ENCODE peak calls at places on chromosomes 11 and 22, in nine cellular contexts. Q is stimulated activated CD8-positive, alpha-beta memory T cell treated with anti-CD3 and anti-CD28 coated beads, Interleukin-4, amount 100 ng/mL, for 4 hours; F is progenitor cell of endocrine pancreas; U is stimulated activated CD4-positive, alpha-beta T cell treated with anti-CD3 and anti-CD28 coated beads, TNF-alpha, amount 100 ng/mL, for 48 hours; N is RWPE1; C is A549; P is activated naive CD4-positive, alpha-beta T cell; W is HCT116; E is dorsolateral prefrontal cortex. S is an unnamed sample.
A peak's percentile ranks its signal among the peaks of the same experiment; 100 is the strongest.

GRCh38 chr11:120801801-120802689 is 221.9 kb upstream of the TBCEL start:
- DNase-seq in W (peak; percentile 32), F (peak; percentile 67), U (peak; percentile 22), C (peak; percentile 38), E (peak; percentile 79), N (peak; percentile 68), Q (no peak), P (no peak), S (peak; percentile 56)

GRCh38 chr11:114259124-114259526 is 37.1 kb upstream of the NNMT start:
- DNase-seq in E (no peak), C (no peak), Q (no peak), P (no peak), U (no peak), N (no peak), F (no peak), W (no peak), S (no peak)

GRCh38 chr22:46290843-46291785 is 5.6 kb upstream of the GTSE1 start:
- DNase-seq in W (no peak), Q (no peak), C (no peak), E (no peak), P (no peak), N (no peak), F (no peak), U (no peak), S (no peak)

GRCh38 chr22:35697142-35697541 is 20.5 kb upstream of the APOL5 start:
- DNase-seq in Q (no peak), N (no peak), W (no peak), U (no peak), F (no peak), C (no peak), P (no peak), E (no peak), S (no peak)

GRCh38 chr11:9066432-9066925 is 24.9 kb downstream of the SCUBE2 start:
- DNase-seq in W (no peak), F (no peak), E (no peak), C (no peak), N (no peak), P (no peak), U (no peak), Q (no peak), S (peak; percentile 28)

GRCh38 chr22:46775364-46775758 is 12.9 kb downstream of the TBC1D22A start:
- DNase-seq in C (no peak), E (peak; percentile 21), U (no peak), N (no peak), Q (no peak), P (no peak), W (no peak), F (no peak), S (no peak)

GRCh38 chr11:92383430-92383829 is 158.8 kb downstream of the FAT3 start:
- DNase-seq in P (no peak), C (peak; percentile 31), E (no peak), F (no peak), W (no peak), Q (no peak), U (no peak), N (peak; percentile 48), S (no peak)

GRCh38 chr22:24164823-24165379 is 16.4 kb upstream of the SUSD2 start:
- DNase-seq in P (no peak), Q (no peak), W (no peak), N (no peak), C (no peak), E (no peak), U (no peak), F (no peak), S (no peak)

GRCh38 chr11:90855531-90855930 is 632.7 kb upstream of the CHORDC1 start:
- DNase-seq in F (no peak), P (no peak), W (no peak), C (no peak), E (no peak), N (no peak), U (no peak), Q (no peak), S (no peak)

GRCh38 chr11:77879218-77879617 is 58.3 kb downstream of the AAMDC start:
- DNase-seq in W (no peak), E (no peak), U (no peak), F (no peak), Q (no peak), P (no peak), C (no peak), N (no peak), S (no peak)

GRCh38 chr22:42754658-42755057 is 34.0 kb upstream of the A4GALT start:
- DNase-seq in C (peak; percentile 97), N (no peak), Q (no peak), U (no peak), P (no peak), W (no peak), F (no peak), E (no peak), S (no peak)

GRCh38 chr11:21909145-21909544 is 283.7 kb upstream of the ANO5 start:
- DNase-seq in C (peak; percentile 38), E (no peak), Q (no peak), W (no peak), N (no peak), U (no peak), P (no peak), F (no peak), S (no peak)

GRCh38 chr22:24951942-24952836 is at the start of gene KIAA1671:
- DNase-seq in C (peak; percentile 84), Q (peak; percentile 63), W (peak; percentile 53), F (peak; percentile 98), E (peak; percentile 93), U (peak; percentile 76), P (peak; percentile 60), N (peak; percentile 88), S (peak; percentile 70)

S was measured in NCI-H774.